ENCODE peak calls at places on chromosomes 11 and 22, in ten cellular contexts. One of them, this sample, is unnamed.

GRCh38 chr22:32994046-32994827 is 63.9 kb downstream of the SYN3 start:
- DNase-seq in GM23338: peak; percentile 29
- DNase-seq in stimulated activated CD8-positive, alpha-beta memory T cell treated with anti-CD3 and anti-CD28 coated beads, Interleukin-15, amount 100 ng/mL, for 4 hours: no peak
- DNase-seq in T follicular helper cell: no peak
- DNase-seq in coronary artery: no peak
- DNase-seq in activated T-helper 1 cell treated with anti-CD3 and anti-CD28 coated beads, Interleukin-12 subunit alpha, Interleukin-12 subunit beta, Interleukin-2, Interleukin-4 antibody, amounts not matched to agents 30 ng/mL and 10 ng/mL and 1 ng/mL, durations not matched to agents 14 hours and 24 hours and 36 hours: no peak
- DNase-seq in posterior cingulate gyrus: peak; percentile 31
- DNase-seq in T-cell: no peak
- DNase-seq in NCI-H1105: no peak
- DNase-seq in neural crest cell: peak; percentile 60
- DNase-seq in this sample: peak; percentile 67

GRCh38 chr11:19370100-19370861 is 129.5 kb upstream of the E2F8 start:
- DNase-seq in GM23338: no peak
- DNase-seq in stimulated activated CD8-positive, alpha-beta memory T cell treated with anti-CD3 and anti-CD28 coated beads, Interleukin-15, amount 100 ng/mL, for 4 hours: no peak
- DNase-seq in T follicular helper cell: no peak
- DNase-seq in coronary artery: peak; percentile 72
- DNase-seq in activated T-helper 1 cell treated with anti-CD3 and anti-CD28 coated beads, Interleukin-12 subunit alpha, Interleukin-12 subunit beta, Interleukin-2, Interleukin-4 antibody, amounts not matched to agents 30 ng/mL and 10 ng/mL and 1 ng/mL, durations not matched to agents 14 hours and 24 hours and 36 hours: no peak
- DNase-seq in posterior cingulate gyrus: no peak
- DNase-seq in T-cell: no peak
- DNase-seq in NCI-H1105: no peak
- DNase-seq in neural crest cell: no peak
- DNase-seq in this sample: no peak

GRCh38 chr11:70771099-70771885 is 373.0 kb downstream of the CTTN start:
- DNase-seq in GM23338: peak; percentile 9
- DNase-seq in stimulated activated CD8-positive, alpha-beta memory T cell treated with anti-CD3 and anti-CD28 coated beads, Interleukin-15, amount 100 ng/mL, for 4 hours: no peak
- DNase-seq in T follicular helper cell: no peak
- DNase-seq in coronary artery: no peak
- DNase-seq in activated T-helper 1 cell treated with anti-CD3 and anti-CD28 coated beads, Interleukin-12 subunit alpha, Interleukin-12 subunit beta, Interleukin-2, Interleukin-4 antibody, amounts not matched to agents 30 ng/mL and 10 ng/mL and 1 ng/mL, durations not matched to agents 14 hours and 24 hours and 36 hours: no peak
- DNase-seq in posterior cingulate gyrus: no peak
- DNase-seq in T-cell: no peak
- DNase-seq in NCI-H1105: no peak
- DNase-seq in neural crest cell: no peak
- DNase-seq in this sample: no peak

GRCh38 chr11:132840660-132841059 is 691.6 kb downstream of the OPCML start:
- DNase-seq in GM23338: no peak
- DNase-seq in stimulated activated CD8-positive, alpha-beta memory T cell treated with anti-CD3 and anti-CD28 coated beads, Interleukin-15, amount 100 ng/mL, for 4 hours: no peak
- DNase-seq in T follicular helper cell: no peak
- DNase-seq in coronary artery: no peak
- DNase-seq in activated T-helper 1 cell treated with anti-CD3 and anti-CD28 coated beads, Interleukin-12 subunit alpha, Interleukin-12 subunit beta, Interleukin-2, Interleukin-4 antibody, amounts not matched to agents 30 ng/mL and 10 ng/mL and 1 ng/mL, durations not matched to agents 14 hours and 24 hours and 36 hours: no peak
- DNase-seq in posterior cingulate gyrus: no peak
- DNase-seq in T-cell: no peak
- DNase-seq in NCI-H1105: no peak
- DNase-seq in neural crest cell: no peak
- DNase-seq in this sample: no peak

GRCh38 chr11:9716275-9717039 is 52.6 kb downstream of the SWAP70 start:
- DNase-seq in GM23338: no peak
- DNase-seq in stimulated activated CD8-positive, alpha-beta memory T cell treated with anti-CD3 and anti-CD28 coated beads, Interleukin-15, amount 100 ng/mL, for 4 hours: no peak
- DNase-seq in T follicular helper cell: no peak
- DNase-seq in coronary artery: no peak
- DNase-seq in activated T-helper 1 cell treated with anti-CD3 and anti-CD28 coated beads, Interleukin-12 subunit alpha, Interleukin-12 subunit beta, Interleukin-2, Interleukin-4 antibody, amounts not matched to agents 30 ng/mL and 10 ng/mL and 1 ng/mL, durations not matched to agents 14 hours and 24 hours and 36 hours: no peak
- DNase-seq in posterior cingulate gyrus: no peak
- DNase-seq in T-cell: no peak
- DNase-seq in NCI-H1105: no peak
- DNase-seq in neural crest cell: no peak
- DNase-seq in this sample: no peak

GRCh38 chr22:29313126-29314071 is 2.1 kb downstream of the RASL10A start:
- DNase-seq in GM23338: peak; percentile 89
- DNase-seq in stimulated activated CD8-positive, alpha-beta memory T cell treated with anti-CD3 and anti-CD28 coated beads, Interleukin-15, amount 100 ng/mL, for 4 hours: no peak
- DNase-seq in T follicular helper cell: no peak
- DNase-seq in coronary artery: peak; percentile 76
- DNase-seq in activated T-helper 1 cell treated with anti-CD3 and anti-CD28 coated beads, Interleukin-12 subunit alpha, Interleukin-12 subunit beta, Interleukin-2, Interleukin-4 antibody, amounts not matched to agents 30 ng/mL and 10 ng/mL and 1 ng/mL, durations not matched to agents 14 hours and 24 hours and 36 hours: no peak
- DNase-seq in posterior cingulate gyrus: no peak
- DNase-seq in T-cell: no peak
- DNase-seq in NCI-H1105: no peak
- DNase-seq in neural crest cell: no peak
- DNase-seq in this sample: no peak

GRCh38 chr11:45209904-45210699 is 63.7 kb downstream of the PRDM11 start:
- DNase-seq in GM23338: peak; percentile 88
- DNase-seq in stimulated activated CD8-positive, alpha-beta memory T cell treated with anti-CD3 and anti-CD28 coated beads, Interleukin-15, amount 100 ng/mL, for 4 hours: no peak
- DNase-seq in T follicular helper cell: no peak
- DNase-seq in coronary artery: peak; percentile 91
- DNase-seq in activated T-helper 1 cell treated with anti-CD3 and anti-CD28 coated beads, Interleukin-12 subunit alpha, Interleukin-12 subunit beta, Interleukin-2, Interleukin-4 antibody, amounts not matched to agents 30 ng/mL and 10 ng/mL and 1 ng/mL, durations not matched to agents 14 hours and 24 hours and 36 hours: no peak
- DNase-seq in posterior cingulate gyrus: peak; percentile 76
- DNase-seq in T-cell: no peak
- DNase-seq in NCI-H1105: peak; percentile 15
- DNase-seq in neural crest cell: peak; percentile 45
- DNase-seq in this sample: no peak

GRCh38 chr11:75406338-75406777 is 7.0 kb downstream of the RPS3 start:
- DNase-seq in GM23338: no peak
- DNase-seq in stimulated activated CD8-positive, alpha-beta memory T cell treated with anti-CD3 and anti-CD28 coated beads, Interleukin-15, amount 100 ng/mL, for 4 hours: no peak
- DNase-seq in T follicular helper cell: no peak
- DNase-seq in coronary artery: no peak
- DNase-seq in activated T-helper 1 cell treated with anti-CD3 and anti-CD28 coated beads, Interleukin-12 subunit alpha, Interleukin-12 subunit beta, Interleukin-2, Interleukin-4 antibody, amounts not matched to agents 30 ng/mL and 10 ng/mL and 1 ng/mL, durations not matched to agents 14 hours and 24 hours and 36 hours: no peak
- DNase-seq in posterior cingulate gyrus: no peak
- DNase-seq in T-cell: no peak
- DNase-seq in NCI-H1105: no peak
- DNase-seq in neural crest cell: no peak
- DNase-seq in this sample: no peak

GRCh38 chr11:35031869-35032268 is 107.1 kb upstream of the CD44 start:
- DNase-seq in GM23338: no peak
- DNase-seq in stimulated activated CD8-positive, alpha-beta memory T cell treated with anti-CD3 and anti-CD28 coated beads, Interleukin-15, amount 100 ng/mL, for 4 hours: no peak
- DNase-seq in T follicular helper cell: no peak
- DNase-seq in coronary artery: no peak
- DNase-seq in activated T-helper 1 cell treated with anti-CD3 and anti-CD28 coated beads, Interleukin-12 subunit alpha, Interleukin-12 subunit beta, Interleukin-2, Interleukin-4 antibody, amounts not matched to agents 30 ng/mL and 10 ng/mL and 1 ng/mL, durations not matched to agents 14 hours and 24 hours and 36 hours: no peak
- DNase-seq in posterior cingulate gyrus: no peak
- DNase-seq in T-cell: no peak
- DNase-seq in NCI-H1105: no peak
- DNase-seq in neural crest cell: no peak
- DNase-seq in this sample: no peak

GRCh38 chr11:69614085-69614484 is 26.9 kb upstream of the CCND1 start:
- DNase-seq in GM23338: no peak
- DNase-seq in stimulated activated CD8-positive, alpha-beta memory T cell treated with anti-CD3 and anti-CD28 coated beads, Interleukin-15, amount 100 ng/mL, for 4 hours: no peak
- DNase-seq in T follicular helper cell: no peak
- DNase-seq in coronary artery: no peak
- DNase-seq in activated T-helper 1 cell treated with anti-CD3 and anti-CD28 coated beads, Interleukin-12 subunit alpha, Interleukin-12 subunit beta, Interleukin-2, Interleukin-4 antibody, amounts not matched to agents 30 ng/mL and 10 ng/mL and 1 ng/mL, durations not matched to agents 14 hours and 24 hours and 36 hours: no peak
- DNase-seq in posterior cingulate gyrus: no peak
- DNase-seq in T-cell: no peak
- DNase-seq in NCI-H1105: no peak
- DNase-seq in neural crest cell: no peak
- DNase-seq in this sample: no peak

GRCh38 chr11:18394928-18395734 is 768 bp downstream of the LDHA start:
- DNase-seq in GM23338: peak; percentile 40
- DNase-seq in stimulated activated CD8-positive, alpha-beta memory T cell treated with anti-CD3 and anti-CD28 coated beads, Interleukin-15, amount 100 ng/mL, for 4 hours: peak; percentile 11
- DNase-seq in T follicular helper cell: no peak
- DNase-seq in coronary artery: peak; percentile 76
- DNase-seq in activated T-helper 1 cell treated with anti-CD3 and anti-CD28 coated beads, Interleukin-12 subunit alpha, Interleukin-12 subunit beta, Interleukin-2, Interleukin-4 antibody, amounts not matched to agents 30 ng/mL and 10 ng/mL and 1 ng/mL, durations not matched to agents 14 hours and 24 hours and 36 hours: no peak
- DNase-seq in posterior cingulate gyrus: peak; percentile 22
- DNase-seq in T-cell: no peak
- DNase-seq in NCI-H1105: no peak
- DNase-seq in neural crest cell: peak; percentile 10
- DNase-seq in this sample: no peak

GRCh38 chr22:42184852-42185251 is 54.2 kb upstream of the CYP2D6 start:
- DNase-seq in GM23338: no peak
- DNase-seq in stimulated activated CD8-positive, alpha-beta memory T cell treated with anti-CD3 and anti-CD28 coated beads, Interleukin-15, amount 100 ng/mL, for 4 hours: no peak
- DNase-seq in T follicular helper cell: no peak
- DNase-seq in coronary artery: no peak
- DNase-seq in activated T-helper 1 cell treated with anti-CD3 and anti-CD28 coated beads, Interleukin-12 subunit alpha, Interleukin-12 subunit beta, Interleukin-2, Interleukin-4 antibody, amounts not matched to agents 30 ng/mL and 10 ng/mL and 1 ng/mL, durations not matched to agents 14 hours and 24 hours and 36 hours: no peak
- DNase-seq in posterior cingulate gyrus: no peak
- DNase-seq in T-cell: no peak
- DNase-seq in NCI-H1105: no peak
- DNase-seq in neural crest cell: no peak
- DNase-seq in this sample: no peak

GRCh38 chr11:91907225-91907624 is 317.4 kb upstream of the FAT3 start:
- DNase-seq in GM23338: no peak
- DNase-seq in stimulated activated CD8-positive, alpha-beta memory T cell treated with anti-CD3 and anti-CD28 coated beads, Interleukin-15, amount 100 ng/mL, for 4 hours: no peak
- DNase-seq in T follicular helper cell: no peak
- DNase-seq in coronary artery: no peak
- DNase-seq in activated T-helper 1 cell treated with anti-CD3 and anti-CD28 coated beads, Interleukin-12 subunit alpha, Interleukin-12 subunit beta, Interleukin-2, Interleukin-4 antibody, amounts not matched to agents 30 ng/mL and 10 ng/mL and 1 ng/mL, durations not matched to agents 14 hours and 24 hours and 36 hours: no peak
- DNase-seq in posterior cingulate gyrus: no peak
- DNase-seq in T-cell: no peak
- DNase-seq in NCI-H1105: no peak
- DNase-seq in neural crest cell: no peak
- DNase-seq in this sample: no peak

GRCh38 chr22:40025856-40026255 is 31.1 kb downstream of the FAM83F start:
- DNase-seq in GM23338: no peak
- DNase-seq in stimulated activated CD8-positive, alpha-beta memory T cell treated with anti-CD3 and anti-CD28 coated beads, Interleukin-15, amount 100 ng/mL, for 4 hours: no peak
- DNase-seq in T follicular helper cell: no peak
- DNase-seq in coronary artery: no peak
- DNase-seq in activated T-helper 1 cell treated with anti-CD3 and anti-CD28 coated beads, Interleukin-12 subunit alpha, Interleukin-12 subunit beta, Interleukin-2, Interleukin-4 antibody, amounts not matched to agents 30 ng/mL and 10 ng/mL and 1 ng/mL, durations not matched to agents 14 hours and 24 hours and 36 hours: no peak
- DNase-seq in posterior cingulate gyrus: no peak
- DNase-seq in T-cell: no peak
- DNase-seq in NCI-H1105: no peak
- DNase-seq in neural crest cell: no peak
- DNase-seq in this sample: no peak

GRCh38 chr11:116861539-116861938 is 24.1 kb upstream of the APOA1 start:
- DNase-seq in GM23338: no peak
- DNase-seq in stimulated activated CD8-positive, alpha-beta memory T cell treated with anti-CD3 and anti-CD28 coated beads, Interleukin-15, amount 100 ng/mL, for 4 hours: no peak
- DNase-seq in T follicular helper cell: no peak
- DNase-seq in coronary artery: no peak
- DNase-seq in activated T-helper 1 cell treated with anti-CD3 and anti-CD28 coated beads, Interleukin-12 subunit alpha, Interleukin-12 subunit beta, Interleukin-2, Interleukin-4 antibody, amounts not matched to agents 30 ng/mL and 10 ng/mL and 1 ng/mL, durations not matched to agents 14 hours and 24 hours and 36 hours: no peak
- DNase-seq in posterior cingulate gyrus: no peak
- DNase-seq in T-cell: no peak
- DNase-seq in NCI-H1105: no peak
- DNase-seq in neural crest cell: no peak
- DNase-seq in this sample: no peak

GRCh38 chr22:30889268-30889995 is 79.1 kb downstream of the MORC2 start:
- DNase-seq in GM23338: no peak
- DNase-seq in stimulated activated CD8-positive, alpha-beta memory T cell treated with anti-CD3 and anti-CD28 coated beads, Interleukin-15, amount 100 ng/mL, for 4 hours: no peak
- DNase-seq in T follicular helper cell: no peak
- DNase-seq in coronary artery: peak; percentile 55
- DNase-seq in activated T-helper 1 cell treated with anti-CD3 and anti-CD28 coated beads, Interleukin-12 subunit alpha, Interleukin-12 subunit beta, Interleukin-2, Interleukin-4 antibody, amounts not matched to agents 30 ng/mL and 10 ng/mL and 1 ng/mL, durations not matched to agents 14 hours and 24 hours and 36 hours: no peak
- DNase-seq in posterior cingulate gyrus: peak; percentile 1
- DNase-seq in T-cell: no peak
- DNase-seq in NCI-H1105: no peak
- DNase-seq in neural crest cell: no peak
- DNase-seq in this sample: no peak

GRCh38 chr11:46948378-46949131 is 12.0 kb downstream of the CSTPP1 start:
- DNase-seq in GM23338: no peak
- DNase-seq in stimulated activated CD8-positive, alpha-beta memory T cell treated with anti-CD3 and anti-CD28 coated beads, Interleukin-15, amount 100 ng/mL, for 4 hours: no peak
- DNase-seq in T follicular helper cell: no peak
- DNase-seq in coronary artery: no peak
- DNase-seq in activated T-helper 1 cell treated with anti-CD3 and anti-CD28 coated beads, Interleukin-12 subunit alpha, Interleukin-12 subunit beta, Interleukin-2, Interleukin-4 antibody, amounts not matched to agents 30 ng/mL and 10 ng/mL and 1 ng/mL, durations not matched to agents 14 hours and 24 hours and 36 hours: no peak
- DNase-seq in posterior cingulate gyrus: no peak
- DNase-seq in T-cell: no peak
- DNase-seq in NCI-H1105: no peak
- DNase-seq in neural crest cell: no peak
- DNase-seq in this sample: no peak

GRCh38 chr11:9784602-9785315 is 120.9 kb downstream of the SWAP70 start:
- DNase-seq in GM23338: no peak
- DNase-seq in stimulated activated CD8-positive, alpha-beta memory T cell treated with anti-CD3 and anti-CD28 coated beads, Interleukin-15, amount 100 ng/mL, for 4 hours: no peak
- DNase-seq in T follicular helper cell: no peak
- DNase-seq in coronary artery: no peak
- DNase-seq in activated T-helper 1 cell treated with anti-CD3 and anti-CD28 coated beads, Interleukin-12 subunit alpha, Interleukin-12 subunit beta, Interleukin-2, Interleukin-4 antibody, amounts not matched to agents 30 ng/mL and 10 ng/mL and 1 ng/mL, durations not matched to agents 14 hours and 24 hours and 36 hours: no peak
- DNase-seq in posterior cingulate gyrus: no peak
- DNase-seq in T-cell: no peak
- DNase-seq in NCI-H1105: no peak
- DNase-seq in neural crest cell: no peak
- DNase-seq in this sample: no peak

GRCh38 chr11:68664906-68665305 is 19.4 kb upstream of the GAL start:
- DNase-seq in GM23338: no peak
- DNase-seq in stimulated activated CD8-positive, alpha-beta memory T cell treated with anti-CD3 and anti-CD28 coated beads, Interleukin-15, amount 100 ng/mL, for 4 hours: no peak
- DNase-seq in T follicular helper cell: no peak
- DNase-seq in coronary artery: no peak
- DNase-seq in activated T-helper 1 cell treated with anti-CD3 and anti-CD28 coated beads, Interleukin-12 subunit alpha, Interleukin-12 subunit beta, Interleukin-2, Interleukin-4 antibody, amounts not matched to agents 30 ng/mL and 10 ng/mL and 1 ng/mL, durations not matched to agents 14 hours and 24 hours and 36 hours: no peak
- DNase-seq in posterior cingulate gyrus: no peak
- DNase-seq in T-cell: no peak
- DNase-seq in NCI-H1105: no peak
- DNase-seq in neural crest cell: no peak
- DNase-seq in this sample: no peak

GRCh38 chr11:21810650-21811049 is 382.2 kb upstream of the ANO5 start:
- DNase-seq in GM23338: no peak
- DNase-seq in stimulated activated CD8-positive, alpha-beta memory T cell treated with anti-CD3 and anti-CD28 coated beads, Interleukin-15, amount 100 ng/mL, for 4 hours: no peak
- DNase-seq in T follicular helper cell: no peak
- DNase-seq in coronary artery: no peak
- DNase-seq in activated T-helper 1 cell treated with anti-CD3 and anti-CD28 coated beads, Interleukin-12 subunit alpha, Interleukin-12 subunit beta, Interleukin-2, Interleukin-4 antibody, amounts not matched to agents 30 ng/mL and 10 ng/mL and 1 ng/mL, durations not matched to agents 14 hours and 24 hours and 36 hours: no peak
- DNase-seq in posterior cingulate gyrus: no peak
- DNase-seq in T-cell: no peak
- DNase-seq in NCI-H1105: no peak
- DNase-seq in neural crest cell: no peak
- DNase-seq in this sample: no peak

GRCh38 chr11:6400431-6401345 is 10.4 kb downstream of the SMPD1 start:
- DNase-seq in GM23338: no peak
- DNase-seq in stimulated activated CD8-positive, alpha-beta memory T cell treated with anti-CD3 and anti-CD28 coated beads, Interleukin-15, amount 100 ng/mL, for 4 hours: no peak
- DNase-seq in T follicular helper cell: no peak
- DNase-seq in coronary artery: no peak
- DNase-seq in activated T-helper 1 cell treated with anti-CD3 and anti-CD28 coated beads, Interleukin-12 subunit alpha, Interleukin-12 subunit beta, Interleukin-2, Interleukin-4 antibody, amounts not matched to agents 30 ng/mL and 10 ng/mL and 1 ng/mL, durations not matched to agents 14 hours and 24 hours and 36 hours: no peak
- DNase-seq in posterior cingulate gyrus: no peak
- DNase-seq in T-cell: no peak
- DNase-seq in NCI-H1105: no peak
- DNase-seq in neural crest cell: no peak
- DNase-seq in this sample: no peak

GRCh38 chr11:27545035-27545434 is 38.5 kb upstream of the LIN7C start:
- DNase-seq in GM23338: no peak
- DNase-seq in stimulated activated CD8-positive, alpha-beta memory T cell treated with anti-CD3 and anti-CD28 coated beads, Interleukin-15, amount 100 ng/mL, for 4 hours: no peak
- DNase-seq in T follicular helper cell: no peak
- DNase-seq in coronary artery: no peak
- DNase-seq in activated T-helper 1 cell treated with anti-CD3 and anti-CD28 coated beads, Interleukin-12 subunit alpha, Interleukin-12 subunit beta, Interleukin-2, Interleukin-4 antibody, amounts not matched to agents 30 ng/mL and 10 ng/mL and 1 ng/mL, durations not matched to agents 14 hours and 24 hours and 36 hours: no peak
- DNase-seq in posterior cingulate gyrus: no peak
- DNase-seq in T-cell: no peak
- DNase-seq in NCI-H1105: no peak
- DNase-seq in neural crest cell: no peak
- DNase-seq in this sample: no peak

GRCh38 chr11:57213282-57214086 is 23.6 kb downstream of the APLNR start:
- DNase-seq in GM23338: peak; percentile 85
- DNase-seq in stimulated activated CD8-positive, alpha-beta memory T cell treated with anti-CD3 and anti-CD28 coated beads, Interleukin-15, amount 100 ng/mL, for 4 hours: no peak
- DNase-seq in T follicular helper cell: no peak
- DNase-seq in coronary artery: no peak
- DNase-seq in activated T-helper 1 cell treated with anti-CD3 and anti-CD28 coated beads, Interleukin-12 subunit alpha, Interleukin-12 subunit beta, Interleukin-2, Interleukin-4 antibody, amounts not matched to agents 30 ng/mL and 10 ng/mL and 1 ng/mL, durations not matched to agents 14 hours and 24 hours and 36 hours: no peak
- DNase-seq in posterior cingulate gyrus: no peak
- DNase-seq in T-cell: no peak
- DNase-seq in NCI-H1105: no peak
- DNase-seq in neural crest cell: peak; percentile 67
- DNase-seq in this sample: no peak

GRCh38 chr22:45903355-45904149 is 73.4 kb downstream of the WNT7B start:
- DNase-seq in GM23338: no peak
- DNase-seq in stimulated activated CD8-positive, alpha-beta memory T cell treated with anti-CD3 and anti-CD28 coated beads, Interleukin-15, amount 100 ng/mL, for 4 hours: no peak
- DNase-seq in T follicular helper cell: no peak
- DNase-seq in coronary artery: no peak
- DNase-seq in activated T-helper 1 cell treated with anti-CD3 and anti-CD28 coated beads, Interleukin-12 subunit alpha, Interleukin-12 subunit beta, Interleukin-2, Interleukin-4 antibody, amounts not matched to agents 30 ng/mL and 10 ng/mL and 1 ng/mL, durations not matched to agents 14 hours and 24 hours and 36 hours: no peak
- DNase-seq in posterior cingulate gyrus: no peak
- DNase-seq in T-cell: no peak
- DNase-seq in NCI-H1105: no peak
- DNase-seq in neural crest cell: no peak
- DNase-seq in this sample: no peak

GRCh38 chr11:17594686-17595192 is 47.7 kb downstream of the OTOG start:
- DNase-seq in GM23338: no peak
- DNase-seq in stimulated activated CD8-positive, alpha-beta memory T cell treated with anti-CD3 and anti-CD28 coated beads, Interleukin-15, amount 100 ng/mL, for 4 hours: no peak
- DNase-seq in T follicular helper cell: no peak
- DNase-seq in coronary artery: peak; percentile 41
- DNase-seq in activated T-helper 1 cell treated with anti-CD3 and anti-CD28 coated beads, Interleukin-12 subunit alpha, Interleukin-12 subunit beta, Interleukin-2, Interleukin-4 antibody, amounts not matched to agents 30 ng/mL and 10 ng/mL and 1 ng/mL, durations not matched to agents 14 hours and 24 hours and 36 hours: no peak
- DNase-seq in posterior cingulate gyrus: no peak
- DNase-seq in T-cell: no peak
- DNase-seq in NCI-H1105: no peak
- DNase-seq in neural crest cell: no peak
- DNase-seq in this sample: peak; percentile 56

GRCh38 chr22:38614331-38615122 is 41.7 kb downstream of the FAM227A start:
- DNase-seq in GM23338: no peak
- DNase-seq in stimulated activated CD8-positive, alpha-beta memory T cell treated with anti-CD3 and anti-CD28 coated beads, Interleukin-15, amount 100 ng/mL, for 4 hours: no peak
- DNase-seq in T follicular helper cell: no peak
- DNase-seq in coronary artery: no peak
- DNase-seq in activated T-helper 1 cell treated with anti-CD3 and anti-CD28 coated beads, Interleukin-12 subunit alpha, Interleukin-12 subunit beta, Interleukin-2, Interleukin-4 antibody, amounts not matched to agents 30 ng/mL and 10 ng/mL and 1 ng/mL, durations not matched to agents 14 hours and 24 hours and 36 hours: no peak
- DNase-seq in posterior cingulate gyrus: no peak
- DNase-seq in T-cell: no peak
- DNase-seq in NCI-H1105: no peak
- DNase-seq in neural crest cell: no peak
- DNase-seq in this sample: no peak

GRCh38 chr11:22304337-22304961 is 33.7 kb upstream of the SLC17A6 start:
- DNase-seq in GM23338: peak; percentile 76
- DNase-seq in stimulated activated CD8-positive, alpha-beta memory T cell treated with anti-CD3 and anti-CD28 coated beads, Interleukin-15, amount 100 ng/mL, for 4 hours: no peak
- DNase-seq in T follicular helper cell: no peak
- DNase-seq in coronary artery: no peak
- DNase-seq in activated T-helper 1 cell treated with anti-CD3 and anti-CD28 coated beads, Interleukin-12 subunit alpha, Interleukin-12 subunit beta, Interleukin-2, Interleukin-4 antibody, amounts not matched to agents 30 ng/mL and 10 ng/mL and 1 ng/mL, durations not matched to agents 14 hours and 24 hours and 36 hours: no peak
- DNase-seq in posterior cingulate gyrus: no peak
- DNase-seq in T-cell: no peak
- DNase-seq in NCI-H1105: peak; percentile 57
- DNase-seq in neural crest cell: no peak
- DNase-seq in this sample: no peak

GRCh38 chr11:78810489-78811090 is 235.9 kb upstream of the NARS2 start:
- DNase-seq in GM23338: no peak
- DNase-seq in stimulated activated CD8-positive, alpha-beta memory T cell treated with anti-CD3 and anti-CD28 coated beads, Interleukin-15, amount 100 ng/mL, for 4 hours: no peak
- DNase-seq in T follicular helper cell: no peak
- DNase-seq in coronary artery: no peak
- DNase-seq in activated T-helper 1 cell treated with anti-CD3 and anti-CD28 coated beads, Interleukin-12 subunit alpha, Interleukin-12 subunit beta, Interleukin-2, Interleukin-4 antibody, amounts not matched to agents 30 ng/mL and 10 ng/mL and 1 ng/mL, durations not matched to agents 14 hours and 24 hours and 36 hours: no peak
- DNase-seq in posterior cingulate gyrus: no peak
- DNase-seq in T-cell: no peak
- DNase-seq in NCI-H1105: no peak
- DNase-seq in neural crest cell: no peak
- DNase-seq in this sample: no peak